ENCODE peak calls at places on chromosome 17, in eight cellular contexts. R, S, F, G, K, X, D and Y are unnamed samples. For H3K4me1 and H3K36me3, the result is how much of the 10 kb centered on the place peaks cover.

GRCh38 chr17:79843917-79844815 is 4.9 kb upstream of the CBX4 start:
- DNase-seq in R (no peak), S (peak), F (peak), G (peak), K (peak), X (no peak), D (no peak), Y (peak)

GRCh38 chr17:80817861-80818260 is 173.8 kb upstream of the CHMP6 start:
- DNase-seq in R (no peak), S (no peak), F (peak), G (no peak), K (no peak), X (no peak), D (no peak), Y (no peak)

GRCh38 chr17:40320771-40321501 is 12.0 kb downstream of the RARA start:
- DNase-seq in R (no peak), S (no peak), F (no peak), G (peak), K (no peak), X (peak), D (no peak), Y (peak)

GRCh38 chr17:45221081-45221996 is at the start of gene FMNL1:
- DNase-seq in R (no peak), S (peak), F (no peak), G (peak), K (peak), X (peak), D (no peak), Y (no peak)

GRCh38 chr17:8994319-8994718 is 27.0 kb upstream of the NTN1 start:
- DNase-seq in R (no peak), S (peak), F (peak), G (peak), K (peak), X (peak), D (peak), Y (peak)

GRCh38 chr17:39591958-39592954 is 15.5 kb downstream of the NEUROD2 start:
- DNase-seq in R (no peak), S (peak), F (peak), G (no peak), K (peak), X (peak), D (peak), Y (peak)

GRCh38 chr17:76161619-76162222 is 20.7 kb upstream of the FOXJ1 start:
- DNase-seq in R (no peak), S (no peak), F (no peak), G (no peak), K (no peak), X (no peak), D (no peak), Y (no peak)

GRCh38 chr17:80261895-80262279 is 1.2 kb downstream of the RNF213 start:
- DNase-seq in R (no peak), S (no peak), F (no peak), G (no peak), K (no peak), X (no peak), D (no peak), Y (no peak)

GRCh38 chr17:73522107-73522506 is 122.1 kb downstream of the SDK2 start:
- DNase-seq in R (no peak), S (no peak), F (no peak), G (no peak), K (no peak), X (no peak), D (no peak), Y (no peak)

GRCh38 chr17:21493993-21494392 is 117.8 kb downstream of the KCNJ12 start:
- DNase-seq in R (no peak), S (no peak), F (no peak), G (no peak), K (no peak), X (no peak), D (no peak), Y (no peak)

GRCh38 chr17:50272711-50273653 is 1.3 kb upstream of the TMEM92 start:
- DNase-seq in R (peak), S (peak), F (peak), G (peak), K (peak), X (no peak), D (peak), Y (peak)

GRCh38 chr17:4895676-4896331 is 3.5 kb upstream of the C17orf107 start:
- DNase-seq in R (no peak), S (no peak), F (no peak), G (no peak), K (peak), X (no peak), D (peak), Y (no peak)

GRCh38 chr17:49316889-49317288 is 45.2 kb downstream of the ZNF652 start:
- DNase-seq in R (no peak), S (no peak), F (no peak), G (no peak), K (no peak), X (no peak), D (no peak), Y (no peak)

GRCh38 chr17:2396568-2397246 is 4.2 kb downstream of the MNT start:
- DNase-seq in R (peak), S (peak), F (peak), G (peak), K (peak), X (peak), D (peak), Y (peak)

GRCh38 chr17:35051183-35051578 is 12.3 kb downstream of the RFFL start:
- DNase-seq in R (no peak), S (no peak), F (no peak), G (no peak), K (no peak), X (no peak), D (no peak), Y (no peak)

GRCh38 chr17:6328279-6328678 is 106.6 kb downstream of the AIPL1 start:
- DNase-seq in R (no peak), S (no peak), F (no peak), G (no peak), K (no peak), X (no peak), D (peak), Y (no peak)

GRCh38 chr17:30336369-30337171 is 2.7 kb upstream of the TMIGD1 start:
- DNase-seq in R (no peak), S (peak), F (peak), G (no peak), K (peak), X (peak), D (peak), Y (peak)

GRCh38 chr17:74749262-74750038 is 1.0 kb downstream of the NHERF1 start:
- DNase-seq in R (no peak), S (no peak), F (no peak), G (no peak), K (peak), X (no peak), D (no peak), Y (peak)

GRCh38 chr17:1227917-1228751 is 42.1 kb upstream of the BHLHA9 start:
- DNase-seq in R (no peak), S (no peak), F (no peak), G (peak), K (peak), X (no peak), D (no peak), Y (no peak)

GRCh38 chr17:41919165-41919817 is 540 bp upstream of the ACLY start:
- DNase-seq in R (peak), S (no peak), F (no peak), G (peak), K (peak), X (no peak), D (no peak), Y (no peak)

GRCh38 chr17:27968206-27968732 is 74.2 kb upstream of the NLK start:
- DNase-seq in R (no peak), S (peak), F (no peak), G (no peak), K (no peak), X (no peak), D (no peak), Y (peak)

GRCh38 chr17:51869387-51869786 is 289.1 kb downstream of the CA10 start:
- DNase-seq in R (no peak), S (no peak), F (no peak), G (no peak), K (peak), X (no peak), D (peak), Y (no peak)

GRCh38 chr17:57170866-57171265 is 85.5 kb upstream of the MSI2 start:
- DNase-seq in R (no peak), S (no peak), F (no peak), G (no peak), K (no peak), X (no peak), D (no peak), Y (no peak)

GRCh38 chr17:14616508-14616907 is 315.6 kb downstream of the HS3ST3B1 start:
- DNase-seq in R (no peak), S (no peak), F (no peak), G (no peak), K (no peak), X (no peak), D (no peak), Y (no peak)

GRCh38 chr17:2146132-2146871 is 91.4 kb downstream of the HIC1 start:
- DNase-seq in R (no peak), S (no peak), F (no peak), G (no peak), K (no peak), X (peak), D (no peak), Y (peak)

GRCh38 chr17:82603981-82604448 is 44.2 kb downstream of the WDR45B start:
- DNase-seq in R (no peak), S (peak), F (peak), G (peak), K (no peak), X (peak), D (no peak), Y (peak)

GRCh38 chr17:81448960-81449359 is 53.7 kb downstream of the BAHCC1 start:
- DNase-seq in R (no peak), S (no peak), F (no peak), G (no peak), K (no peak), X (no peak), D (no peak), Y (no peak)

GRCh38 chr17:76076100-76076764 is 1.7 kb downstream of the GALR2 start:
- DNase-seq in R (no peak), S (no peak), F (no peak), G (no peak), K (peak), X (no peak), D (no peak), Y (no peak)

GRCh38 chr17:64499805-64500486 is 3.1 kb upstream of the POLG2 start:
- DNase-seq in R (no peak), S (no peak), F (no peak), G (no peak), K (no peak), X (no peak), D (no peak), Y (no peak)
- H3K4me1 ChIP-seq in R (under half), S (half or more), F (under half), G (under half), K (under half), X (under half), D (under half), Y (half or more)

GRCh38 chr17:7984904-7985303 is 17.5 kb upstream of the GUCY2D start:
- DNase-seq in R (no peak), S (no peak), F (no peak), G (no peak), K (no peak), X (no peak), D (no peak), Y (no peak)

GRCh38 chr17:7977805-7978204 is 24.6 kb upstream of the GUCY2D start:
- DNase-seq in R (no peak), S (no peak), F (no peak), G (no peak), K (no peak), X (no peak), D (no peak), Y (no peak)

GRCh38 chr17:7987112-7987893 is 15.1 kb upstream of the GUCY2D start:
- DNase-seq in R (no peak), S (no peak), F (no peak), G (no peak), K (no peak), X (no peak), D (no peak), Y (no peak)

GRCh38 chr17:7982171-7982570 is 20.2 kb upstream of the GUCY2D start:
- DNase-seq in R (no peak), S (no peak), F (peak), G (no peak), K (no peak), X (no peak), D (no peak), Y (no peak)

DNA sequence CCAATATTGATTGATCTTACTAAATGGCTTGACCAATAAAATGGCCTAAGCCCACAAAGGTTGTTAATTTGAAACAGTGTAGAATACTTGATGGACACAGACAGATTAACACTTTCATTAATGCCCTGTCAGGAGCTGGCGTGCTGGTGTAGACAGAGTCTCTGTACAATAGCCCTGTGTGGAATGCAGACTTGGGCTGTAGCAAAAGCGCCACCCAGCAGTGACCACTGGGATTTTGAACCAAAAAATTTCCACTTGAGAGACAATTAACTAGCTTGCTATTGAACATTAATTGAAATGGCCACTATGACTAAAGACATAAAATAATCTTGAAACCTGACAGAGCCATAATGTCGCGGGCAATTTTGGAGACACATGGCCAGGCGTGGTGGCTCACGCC is 19.7 kb upstream of the GUCY2D start:
- DNase-seq in R (no peak), S (no peak), F (peak), G (no peak), K (peak), X (no peak), D (no peak), Y (no peak)
- TF ChIP-seq CTCF in R (no peak), S (no peak), F (peak), G (no peak), K (peak), X (no peak), D (peak), Y (no peak)

DNA sequence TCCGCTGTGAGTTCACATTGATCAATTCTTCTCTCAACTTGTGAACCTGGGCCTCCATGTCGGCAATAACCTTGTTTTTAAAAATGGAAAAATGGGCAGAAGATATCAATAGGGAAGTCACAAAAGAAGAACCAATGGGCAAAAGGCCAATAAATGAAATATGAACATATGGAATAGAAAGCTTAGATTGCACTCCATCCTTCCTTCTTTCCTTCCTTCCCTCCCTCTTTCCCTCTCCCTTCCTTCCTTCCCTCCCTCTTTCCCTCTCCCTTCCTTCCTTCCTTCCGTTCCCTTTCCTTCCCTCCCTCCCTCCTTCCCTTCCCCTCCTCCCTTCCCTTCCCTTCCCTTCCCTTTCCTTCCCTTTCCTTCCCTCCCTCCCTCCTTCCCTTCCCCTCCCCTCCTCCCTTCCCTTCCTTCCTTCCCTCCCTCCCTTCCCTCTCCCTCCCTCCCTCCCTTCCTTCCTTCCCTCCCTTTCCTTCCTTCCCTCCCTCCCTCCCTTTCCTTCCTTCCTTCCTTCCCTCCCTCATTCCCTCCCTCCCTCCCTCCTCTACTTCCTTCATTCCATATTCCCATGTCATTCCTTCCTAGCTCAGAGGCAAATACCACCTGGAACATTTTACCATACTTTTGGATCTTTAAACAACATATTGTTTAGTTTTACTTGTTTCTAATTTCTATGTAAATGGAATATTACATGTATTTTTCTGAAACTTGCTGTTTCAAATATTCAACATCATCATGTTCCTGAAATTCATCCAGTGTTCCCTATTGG is 290.7 kb upstream of the AXIN2 start:
- DNase-seq in R (no peak), S (no peak), F (no peak), G (no peak), K (no peak), X (no peak), D (no peak), Y (no peak)
- H3K36me3 ChIP-seq in R (under half), S (under half), F (under half), G (under half), K (under half), X (under half), D (under half), Y (under half)

GRCh38 chr17:77842906-77843249 is 115.6 kb upstream of the TNRC6C start:
- DNase-seq in R (peak), S (no peak), F (no peak), G (no peak), K (no peak), X (no peak), D (no peak), Y (no peak)
- H3K4me1 ChIP-seq in R (under half), S (under half), F (under half), G (under half), K (under half), X (under half), D (under half), Y (under half)